ENCODE peak calls at places on chromosome 6, in five cellular contexts. G is H1, K is HepG2, D is GM12878, O is K562. T is an unnamed sample.

GRCh38 chr6:21587182-21587924 is 6.2 kb upstream of the SOX4 start:
- DNase-seq in K (peak), O (no peak), D (no peak), G (no peak), T (peak)

GRCh38 chr6:28537065-28537464 is 11.4 kb downstream of the GPX5 start:
- DNase-seq in G (no peak), D (no peak), O (no peak), K (no peak), T (peak)

GRCh38 chr6:111803804-111804203 is 69.4 kb downstream of the FYN start:
- DNase-seq in G (no peak), D (no peak), K (no peak), O (no peak), T (no peak)

GRCh38 chr6:14540859-14541540 is 423.4 kb downstream of the CD83 start:
- DNase-seq in D (no peak), O (no peak), K (no peak), G (no peak), T (no peak)

GRCh38 chr6:157667211-157668033 is 155.6 kb upstream of the SNX9 start:
- DNase-seq in G (peak), D (peak), K (peak), O (peak), T (peak)

GRCh38 chr6:75349262-75349984 is 64.8 kb upstream of the TMEM30A start:
- DNase-seq in O (peak), G (peak), K (no peak), D (no peak), T (peak)

GRCh38 chr6:49964064-49964463 is at the start of gene DEFB114:
- DNase-seq in O (no peak), K (no peak), D (no peak), G (no peak), T (no peak)

GRCh38 chr6:34465551-34466241 is at the start of gene PACSIN1:
- DNase-seq in K (no peak), G (peak), D (no peak), O (peak), T (peak)

GRCh38 chr6:112180095-112180820 is 74.1 kb downstream of the LAMA4 start:
- DNase-seq in D (no peak), G (no peak), K (peak), O (peak), T (no peak)

GRCh38 chr6:141467881-141468280 is 664.8 kb upstream of the GJE1 start:
- DNase-seq in G (no peak), K (no peak), O (no peak), D (no peak), T (no peak)

GRCh38 chr6:25962368-25963127 is at the start of gene TRIM38:
- DNase-seq in D (peak), O (peak), K (peak), G (no peak), T (no peak)

GRCh38 chr6:66897576-66897975 is 1190.5 kb upstream of the EYS start:
- DNase-seq in K (peak), D (no peak), O (no peak), G (peak), T (no peak)

GRCh38 chr6:121830759-121831158 is 395.3 kb downstream of the GJA1 start:
- DNase-seq in G (no peak), D (no peak), O (no peak), K (no peak), T (no peak)

GRCh38 chr6:119079288-119079809 is 885 bp upstream of the FAM184A start:
- DNase-seq in O (no peak), G (no peak), K (no peak), D (no peak), T (no peak)

GRCh38 chr6:23728707-23729106 is 397.3 kb upstream of the NRSN1 start:
- DNase-seq in G (no peak), O (no peak), D (no peak), K (no peak), T (no peak)

GRCh38 chr6:113829702-113830058 is 27.5 kb upstream of the MARCKS start:
- DNase-seq in D (no peak), K (no peak), G (no peak), O (no peak), T (no peak)

GRCh38 chr6:36621371-36621855 is 27.3 kb downstream of the SRSF3 start:
- DNase-seq in O (no peak), D (no peak), K (no peak), G (no peak), T (no peak)

GRCh38 chr6:164826831-164827468 is 482.5 kb downstream of the C6orf118 start:
- DNase-seq in K (no peak), O (no peak), G (no peak), D (no peak), T (no peak)

GRCh38 chr6:25312034-25312620 is 33.0 kb downstream of the CARMIL1 start:
- DNase-seq in G (no peak), D (no peak), O (no peak), K (no peak), T (no peak)

GRCh38 chr6:54702772-54703171 is 143.8 kb upstream of the FAM83B start:
- DNase-seq in G (no peak), K (no peak), O (no peak), D (no peak), T (no peak)

GRCh38 chr6:106116125-106116524 is 30.0 kb downstream of the PRDM1 start:
- DNase-seq in O (no peak), D (no peak), G (no peak), K (no peak), T (no peak)

GRCh38 chr6:75524322-75524972 is 30.8 kb upstream of the FILIP1 start:
- DNase-seq in G (no peak), O (no peak), K (peak), D (no peak), T (no peak)

GRCh38 chr6:113909224-113909856 is 52.2 kb downstream of the MARCKS start:
- DNase-seq in K (peak), O (peak), D (peak), G (no peak), T (no peak)

GRCh38 chr6:699319-699718 is 6.4 kb upstream of the EXOC2 start:
- DNase-seq in G (no peak), D (no peak), K (no peak), O (no peak), T (no peak)

GRCh38 chr6:82959385-82959941 is 106.2 kb downstream of the UBE3D start:
- DNase-seq in G (peak), D (no peak), K (no peak), O (no peak), T (peak)

GRCh38 chr6:113050010-113050893 is 703.1 kb downstream of the RFPL4B start:
- DNase-seq in K (no peak), D (no peak), O (no peak), G (no peak), T (no peak)

GRCh38 chr6:134347916-134348805 is 30.2 kb upstream of the SGK1 start:
- DNase-seq in G (no peak), D (no peak), K (no peak), O (no peak), T (no peak)

GRCh38 chr6:41505084-41506049 is 40.8 kb upstream of the FOXP4 start:
- DNase-seq in K (no peak), G (peak), O (no peak), D (no peak), T (peak)

GRCh38 chr6:166565084-166565651 is 21.3 kb downstream of the RAMACL start:
- DNase-seq in O (no peak), K (no peak), D (no peak), G (no peak), T (no peak)

GRCh38 chr6:90780141-90780540 is 193.3 kb upstream of the MAP3K7 start:
- DNase-seq in D (no peak), O (no peak), K (no peak), G (no peak), T (no peak)

GRCh38 chr6:117906905-117907599 is at the start of gene SLC35F1:
- DNase-seq in G (peak), D (no peak), K (peak), O (peak), T (peak)

GRCh38 chr6:121376411-121376810 is 42.1 kb upstream of the TBC1D32 start:
- DNase-seq in D (no peak), G (no peak), O (no peak), K (no peak), T (no peak)

GRCh38 chr6:163260111-163260895 is 154.2 kb upstream of the QKI start:
- DNase-seq in K (no peak), O (no peak), D (no peak), G (peak), T (peak)

GRCh38 chr6:132764370-132764769 is 6.7 kb upstream of the VNN2 start:
- DNase-seq in K (no peak), O (no peak), G (no peak), D (no peak), T (no peak)

GRCh38 chr6:104788400-104788799 is 71.3 kb downstream of the HACE1 start:
- DNase-seq in O (no peak), G (no peak), D (no peak), K (no peak), T (no peak)

GRCh38 chr6:43983191-43983590 is 144.1 kb downstream of the MRPL14 start:
- DNase-seq in G (no peak), K (no peak), D (no peak), O (no peak), T (no peak)
- TF ChIP-seq MAX in G (no peak), K (no peak), D (no peak), O (no peak), T (no peak)

DNA sequence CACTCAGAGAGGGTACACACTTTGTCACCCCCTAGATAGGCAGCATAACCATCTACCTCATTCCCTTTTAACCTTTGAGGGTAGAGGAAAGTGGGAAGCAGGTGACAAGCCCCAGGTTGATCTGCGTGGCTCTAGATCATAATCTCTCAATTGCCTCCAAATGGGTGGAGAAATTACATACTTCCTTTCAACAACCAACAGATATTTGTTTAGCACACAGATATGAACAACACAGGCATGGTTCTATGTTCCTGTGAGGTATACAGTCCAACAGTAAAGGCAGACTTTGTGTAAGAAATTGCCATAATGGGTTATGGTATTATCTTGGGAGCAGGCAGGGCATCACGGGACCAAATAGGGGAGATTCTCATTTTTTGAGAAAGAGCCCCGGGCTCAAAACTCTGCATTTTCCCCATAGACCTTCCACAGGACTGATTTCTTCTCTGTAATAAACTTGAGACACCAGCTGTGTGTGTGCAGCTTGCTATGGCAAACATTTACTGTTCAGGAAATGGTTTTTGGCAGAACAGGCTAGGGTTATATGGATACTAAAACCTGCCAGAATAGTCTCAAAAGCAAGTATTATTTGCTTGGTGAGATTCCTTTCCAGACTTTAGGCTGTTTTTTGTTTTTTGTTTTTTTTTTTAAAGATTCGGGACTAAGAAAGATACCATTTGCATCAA is 126.2 kb downstream of the CD164 start:
- DNase-seq in D (no peak), G (no peak), K (no peak), O (no peak), T (no peak)
- TF ChIP-seq CREB1 in D (no peak), G (no peak), K (no peak), O (no peak), T (no peak)

GRCh38 chr6:19873031-19873430 is 35.9 kb downstream of the ID4 start:
- DNase-seq in K (peak), O (peak), D (no peak), G (no peak), T (peak)
- TF ChIP-seq CTCF in K (peak), O (peak), D (no peak), G (peak), T (no peak)

GRCh38 chr6:128713461-128713860 is 169.5 kb upstream of the LAMA2 start:
- DNase-seq in K (no peak), O (no peak), D (no peak), G (no peak), T (no peak)
- TF ChIP-seq MAX in K (no peak), O (no peak), D (no peak), G (no peak), T (no peak)

GRCh38 chr6:137884428-137884827 is 17.4 kb downstream of the TNFAIP3 start:
- DNase-seq in O (no peak), K (no peak), D (no peak), G (no peak), T (no peak)
- TF ChIP-seq CREB1 in O (no peak), K (no peak), D (no peak), G (no peak), T (no peak)